ENCODE peak calls at places on chromosome 18, in five cellular contexts. H is osteocyte, P is astrocyte of the cerebellum, U is fibroblast of pulmonary artery, Q is Panc1. D is an unnamed sample.

GRCh38 chr18:67035026-67035425 is 431.1 kb upstream of the CDH19 start:
- DNase-seq in H (no peak), P (no peak), U (no peak), Q (no peak), D (no peak)

GRCh38 chr18:13217466-13217961 is 1.0 kb upstream of the LDLRAD4 start:
- DNase-seq in H (no peak), P (no peak), U (peak), Q (no peak), D (peak)

GRCh38 chr18:3593381-3593903 is 143.5 kb downstream of the TGIF1 start:
- DNase-seq in H (no peak), P (peak), U (peak), Q (no peak), D (no peak)

GRCh38 chr18:27844416-27844792 is 332.5 kb downstream of the CDH2 start:
- DNase-seq in H (no peak), P (peak), U (no peak), Q (no peak), D (no peak)

GRCh38 chr18:33802955-33803354 is 224.9 kb downstream of the ASXL3 start:
- DNase-seq in H (no peak), P (no peak), U (no peak), Q (no peak), D (no peak)

GRCh38 chr18:23498877-23499570 is 4.3 kb upstream of the RMC1 start:
- DNase-seq in H (no peak), P (peak), U (peak), Q (peak), D (peak)

GRCh38 chr18:62723666-62724281 is 8.4 kb downstream of the PHLPP1 start:
- DNase-seq in H (no peak), P (no peak), U (no peak), Q (no peak), D (no peak)

GRCh38 chr18:7902399-7902839 is 335.3 kb downstream of the PTPRM start:
- DNase-seq in H (no peak), P (no peak), U (peak), Q (no peak), D (no peak)

GRCh38 chr18:42675810-42676209 is 439.7 kb downstream of the RIT2 start:
- DNase-seq in H (no peak), P (no peak), U (no peak), Q (no peak), D (no peak)

GRCh38 chr18:37578886-37579513 is 13.4 kb upstream of the CELF4 start:
- DNase-seq in H (no peak), P (no peak), U (peak), Q (no peak), D (peak)

GRCh38 chr18:62524443-62525200 is 1.8 kb downstream of the ZCCHC2 start:
- DNase-seq in H (no peak), P (no peak), U (peak), Q (no peak), D (peak)

GRCh38 chr18:1559563-1559962 is 654.9 kb downstream of the ADCYAP1 start:
- DNase-seq in H (no peak), P (no peak), U (peak), Q (no peak), D (no peak)
- TF ChIP-seq CTCF in H (no peak), P (no peak), U (no peak), Q (no peak), D (no peak)

GRCh38 chr18:77479047-77479446 is 229.4 kb downstream of the GALR1 start:
- DNase-seq in H (no peak), P (no peak), U (no peak), Q (no peak), D (no peak)

GRCh38 chr18:77481541-77481940 is 231.9 kb downstream of the GALR1 start:
- DNase-seq in H (no peak), P (no peak), U (no peak), Q (no peak), D (no peak)

GRCh38 chr18:77482190-77482928 is 232.7 kb downstream of the GALR1 start:
- DNase-seq in H (no peak), P (no peak), U (no peak), Q (no peak), D (no peak)

GRCh38 chr18:77478619-77479018 is 229.0 kb downstream of the GALR1 start:
- DNase-seq in H (no peak), P (no peak), U (peak), Q (peak), D (no peak)
- TF ChIP-seq CTCF in H (no peak), P (no peak), U (no peak), Q (peak), D (peak)

DNA sequence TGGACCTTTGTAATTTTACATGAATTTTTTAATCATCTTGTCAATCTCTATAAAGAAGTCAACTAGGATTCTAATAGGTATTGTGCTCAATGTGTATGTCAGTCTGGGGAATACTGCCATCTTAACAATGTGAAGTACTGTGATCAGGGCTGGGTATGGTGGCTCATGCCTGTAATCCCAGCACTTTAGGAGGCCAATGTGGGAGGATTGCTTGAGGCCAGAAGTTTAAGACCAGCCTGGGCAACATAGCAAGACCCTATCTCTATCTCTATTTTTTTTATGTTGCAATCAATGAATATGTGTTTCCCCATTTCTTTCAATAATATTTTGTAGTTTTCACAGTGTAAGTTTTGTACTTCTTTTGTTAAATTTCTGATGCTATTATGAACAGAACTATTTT is 185.0 kb downstream of the DYM start:
- DNase-seq in H (no peak), P (no peak), U (no peak), Q (no peak), D (no peak)
- TF ChIP-seq CTCF in H (no peak), P (no peak), U (no peak), Q (no peak), D (no peak)

GRCh38 chr18:5604778-5605177 is 61.0 kb upstream of the EPB41L3 start:
- DNase-seq in H (no peak), P (no peak), U (no peak), Q (no peak), D (no peak)
- TF ChIP-seq CTCF in H (no peak), P (no peak), U (no peak), Q (peak), D (no peak)

DNA sequence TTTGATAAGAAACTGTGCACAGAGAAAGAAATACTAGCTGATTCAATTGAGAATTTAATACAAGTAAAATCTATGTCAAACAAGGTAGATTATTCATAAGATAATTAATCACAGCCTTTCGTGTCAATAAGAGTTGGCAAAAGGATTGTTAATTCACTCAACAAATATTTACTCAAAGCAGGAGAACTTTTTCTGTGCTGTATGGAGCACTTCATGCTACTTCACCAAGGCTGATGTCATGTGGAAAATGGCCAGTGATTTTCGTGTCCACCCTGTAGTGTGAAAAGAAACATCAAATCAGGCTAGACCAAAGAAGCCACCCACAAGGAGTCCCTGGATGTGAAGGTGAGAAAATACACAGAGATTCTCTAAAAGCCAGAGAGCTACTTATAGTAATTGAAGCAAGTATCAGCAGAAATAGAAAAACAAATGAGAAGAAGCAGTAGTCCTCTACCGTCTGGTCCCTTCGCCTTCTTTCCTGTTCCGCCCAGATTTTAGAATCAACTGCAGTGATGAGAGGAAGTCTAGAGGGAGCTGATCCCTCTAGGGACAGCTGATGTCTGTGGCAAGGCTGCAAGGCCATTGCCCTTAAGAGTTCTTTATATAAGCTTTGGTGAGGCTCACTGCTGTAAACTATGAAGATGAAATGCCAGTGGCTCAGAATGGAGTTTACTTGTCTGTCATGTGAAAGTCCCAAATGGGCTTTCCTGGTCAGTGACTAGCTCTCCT is 201.3 kb upstream of the APCDD1 start:
- DNase-seq in H (no peak), P (no peak), U (no peak), Q (no peak), D (no peak)
- TF ChIP-seq CTCF in H (no peak), P (no peak), U (no peak), Q (no peak), D (no peak)

DNA sequence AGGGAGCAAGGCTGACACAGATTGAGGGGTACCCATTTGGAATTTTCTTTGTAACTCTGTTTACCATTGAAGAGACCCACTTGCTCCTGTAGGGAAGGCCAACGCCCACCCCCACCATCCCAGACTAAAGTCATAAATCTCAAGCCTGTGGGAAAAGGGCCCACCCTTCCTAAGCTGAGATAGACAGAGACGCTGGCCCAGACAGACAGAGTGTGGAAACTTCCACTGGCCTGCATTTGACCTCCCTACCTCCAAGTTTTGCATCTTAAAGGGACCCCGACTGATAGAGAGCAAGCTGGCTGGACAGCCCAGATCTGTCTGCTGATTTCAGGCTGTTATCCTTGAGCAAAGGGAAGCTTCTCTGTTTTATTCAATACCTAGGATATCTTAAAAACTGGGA is 48.2 kb upstream of the SLC14A2 start:
- DNase-seq in H (no peak), P (peak), U (peak), Q (no peak), D (no peak)
- TF ChIP-seq CTCF in H (no peak), P (no peak), U (no peak), Q (no peak), D (no peak)

GRCh38 chr18:28995319-28995718 is 818.4 kb upstream of the CDH2 start:
- DNase-seq in H (no peak), P (no peak), U (no peak), Q (no peak), D (no peak)
- TF ChIP-seq CTCF in H (peak), P (no peak), U (peak), Q (no peak), D (no peak)

GRCh38 chr18:56291229-56291796 is 347.1 kb downstream of the TXNL1 start:
- DNase-seq in H (no peak), P (no peak), U (no peak), Q (no peak), D (no peak)
- TF ChIP-seq CTCF in H (no peak), P (no peak), U (no peak), Q (no peak), D (no peak)

DNA sequence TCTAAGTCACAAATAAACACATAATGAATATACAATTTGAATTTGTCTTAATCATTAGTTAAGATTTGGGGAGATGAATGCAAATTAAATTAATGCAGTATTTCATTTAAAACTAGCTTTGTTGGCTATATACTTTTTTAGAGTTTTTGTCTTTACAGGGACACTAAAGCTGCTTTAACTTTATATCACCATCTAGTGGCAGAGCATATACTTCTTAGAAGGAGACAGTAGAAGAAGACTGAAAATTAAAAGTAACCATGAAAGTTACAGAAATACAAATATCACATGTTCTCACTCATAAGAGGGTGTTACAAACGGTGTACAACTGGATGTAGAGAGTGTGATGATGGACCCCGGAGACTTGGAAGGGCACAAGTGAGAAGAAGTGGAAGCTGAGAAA is 268.3 kb upstream of the NETO1 start:
- DNase-seq in H (no peak), P (no peak), U (no peak), Q (no peak), D (peak)
- TF ChIP-seq CTCF in H (peak), P (peak), U (no peak), Q (no peak), D (peak)